ENCODE peak calls at places on chromosomes 7 and 10, in ten cellular contexts. P, A, E, O, H, F, S, U, Q and T are unnamed samples.

GRCh38 chr7:117582219-117582704 is 102.4 kb downstream of the CFTR start:
- DNase-seq in P (no peak), A (no peak), E (peak), O (no peak), H (no peak), F (no peak), S (no peak), U (peak), Q (no peak), T (no peak)

GRCh38 chr10:110317866-110318850 is 13.4 kb upstream of the SMNDC1 start:
- DNase-seq in P (no peak), A (no peak), E (no peak), O (no peak), H (no peak), F (no peak), S (no peak), U (no peak), Q (no peak), T (no peak)

GRCh38 chr10:113709221-113709838 is 29.6 kb downstream of the CASP7 start:
- DNase-seq in P (no peak), A (peak), E (peak), O (no peak), H (no peak), F (no peak), S (no peak), U (no peak), Q (no peak), T (no peak)

GRCh38 chr10:130169136-130169888 is 33.1 kb downstream of the GLRX3 start:
- DNase-seq in P (no peak), A (no peak), E (no peak), O (no peak), H (no peak), F (no peak), S (no peak), U (no peak), Q (no peak), T (no peak)

GRCh38 chr7:95691464-95691863 is 80.9 kb upstream of the DYNC1I1 start:
- DNase-seq in P (no peak), A (no peak), E (no peak), O (no peak), H (no peak), F (no peak), S (no peak), U (no peak), Q (no peak), T (no peak)

GRCh38 chr10:92757720-92758119 is 68.0 kb downstream of the HHEX start:
- DNase-seq in P (no peak), A (no peak), E (no peak), O (no peak), H (no peak), F (no peak), S (no peak), U (no peak), Q (no peak), T (peak)

GRCh38 chr10:81179805-81180452 is 642.2 kb downstream of the SH2D4B start:
- DNase-seq in P (peak), A (no peak), E (no peak), O (no peak), H (no peak), F (no peak), S (no peak), U (no peak), Q (no peak), T (no peak)

GRCh38 chr7:44401692-44402091 is 76.3 kb upstream of the CAMK2B start:
- DNase-seq in P (no peak), A (no peak), E (no peak), O (no peak), H (no peak), F (no peak), S (no peak), U (no peak), Q (no peak), T (no peak)

GRCh38 chr7:40885503-40885902 is 750.7 kb downstream of the SUGCT start:
- DNase-seq in P (no peak), A (no peak), E (no peak), O (no peak), H (no peak), F (no peak), S (no peak), U (no peak), Q (no peak), T (no peak)

GRCh38 chr10:30694492-30695228 is 65.1 kb upstream of the LYZL2 start:
- DNase-seq in P (no peak), A (no peak), E (no peak), O (no peak), H (no peak), F (no peak), S (no peak), U (no peak), Q (no peak), T (no peak)

GRCh38 chr7:139582130-139582650 is 58.7 kb downstream of the CLEC2L start:
- DNase-seq in P (no peak), A (no peak), E (no peak), O (no peak), H (peak), F (no peak), S (no peak), U (no peak), Q (peak), T (no peak)

GRCh38 chr10:17235136-17235535 is 7.1 kb downstream of the VIM start:
- DNase-seq in P (no peak), A (no peak), E (no peak), O (no peak), H (no peak), F (no peak), S (no peak), U (no peak), Q (no peak), T (no peak)

GRCh38 chr7:81627565-81628287 is 142.1 kb downstream of the HGF start:
- DNase-seq in P (no peak), A (no peak), E (peak), O (no peak), H (no peak), F (no peak), S (no peak), U (no peak), Q (no peak), T (no peak)

GRCh38 chr10:90621577-90621976 is 236.3 kb downstream of the HTR7 start:
- DNase-seq in P (no peak), A (no peak), E (no peak), O (no peak), H (no peak), F (no peak), S (no peak), U (no peak), Q (no peak), T (no peak)

GRCh38 chr7:69620063-69620462 is 21.8 kb downstream of the AUTS2 start:
- DNase-seq in P (no peak), A (no peak), E (no peak), O (no peak), H (no peak), F (no peak), S (no peak), U (no peak), Q (no peak), T (no peak)

GRCh38 chr7:26265499-26266075 is 26.1 kb upstream of the SNX10 start:
- DNase-seq in P (no peak), A (no peak), E (no peak), O (no peak), H (no peak), F (no peak), S (no peak), U (no peak), Q (no peak), T (no peak)

GRCh38 chr10:12606461-12606860 is 257.1 kb downstream of the CAMK1D start:
- DNase-seq in P (no peak), A (no peak), E (peak), O (no peak), H (no peak), F (no peak), S (no peak), U (no peak), Q (no peak), T (peak)

GRCh38 chr10:63738410-63738809 is 217.2 kb downstream of the REEP3 start:
- DNase-seq in P (no peak), A (no peak), E (peak), O (no peak), H (no peak), F (no peak), S (no peak), U (no peak), Q (no peak), T (no peak)

GRCh38 chr10:14782691-14783363 is 8.1 kb upstream of the FAM107B start:
- DNase-seq in P (no peak), A (no peak), E (no peak), O (no peak), H (peak), F (no peak), S (no peak), U (no peak), Q (no peak), T (no peak)

GRCh38 chr7:18515067-18515466 is 19.5 kb downstream of the HDAC9 start:
- DNase-seq in P (no peak), A (no peak), E (no peak), O (no peak), H (no peak), F (no peak), S (no peak), U (no peak), Q (no peak), T (no peak)

GRCh38 chr7:40531946-40532345 is 397.1 kb downstream of the SUGCT start:
- DNase-seq in P (no peak), A (no peak), E (no peak), O (no peak), H (no peak), F (no peak), S (no peak), U (no peak), Q (no peak), T (no peak)

GRCh38 chr10:47277352-47278151 is 22.4 kb upstream of the GDF10 start:
- DNase-seq in P (no peak), A (no peak), E (no peak), O (no peak), H (no peak), F (no peak), S (peak), U (no peak), Q (no peak), T (no peak)

GRCh38 chr7:40268836-40269235 is 134.0 kb downstream of the SUGCT start:
- DNase-seq in P (peak), A (no peak), E (no peak), O (no peak), H (no peak), F (no peak), S (no peak), U (no peak), Q (no peak), T (no peak)

GRCh38 chr10:4980793-4981192 is 17.6 kb downstream of the AKR1C1 start:
- DNase-seq in P (no peak), A (no peak), E (no peak), O (no peak), H (no peak), F (no peak), S (no peak), U (no peak), Q (no peak), T (no peak)

GRCh38 chr10:241451-241850 is 106.2 kb downstream of the ZMYND11 start:
- DNase-seq in P (no peak), A (no peak), E (peak), O (no peak), H (no peak), F (no peak), S (no peak), U (no peak), Q (no peak), T (no peak)

GRCh38 chr7:151348970-151349369 is 7.4 kb downstream of the NUB1 start:
- DNase-seq in P (no peak), A (no peak), E (no peak), O (no peak), H (no peak), F (no peak), S (no peak), U (no peak), Q (no peak), T (no peak)

GRCh38 chr10:86632009-86632800 is 22.1 kb upstream of the OPN4 start:
- DNase-seq in P (no peak), A (no peak), E (peak), O (no peak), H (no peak), F (no peak), S (no peak), U (peak), Q (no peak), T (peak)

GRCh38 chr10:13774303-13774893 is 187.6 kb downstream of the PRPF18 start:
- DNase-seq in P (no peak), A (no peak), E (no peak), O (no peak), H (no peak), F (no peak), S (no peak), U (no peak), Q (no peak), T (no peak)

GRCh38 chr7:55245271-55245723 is 119.8 kb upstream of the LANCL2 start:
- DNase-seq in P (no peak), A (no peak), E (peak), O (no peak), H (no peak), F (no peak), S (no peak), U (no peak), Q (no peak), T (no peak)

GRCh38 chr7:141013345-141013715 is 1.4 kb downstream of the MRPS33 start:
- DNase-seq in P (peak), A (no peak), E (no peak), O (no peak), H (no peak), F (no peak), S (no peak), U (no peak), Q (no peak), T (no peak)

GRCh38 chr7:152871005-152871677 is 111.6 kb downstream of the ACTR3B start:
- DNase-seq in P (no peak), A (no peak), E (no peak), O (no peak), H (peak), F (no peak), S (no peak), U (no peak), Q (no peak), T (no peak)

GRCh38 chr7:108407674-108408073 is 48.6 kb downstream of the NRCAM start:
- DNase-seq in P (no peak), A (no peak), E (no peak), O (no peak), H (no peak), F (no peak), S (no peak), U (no peak), Q (no peak), T (no peak)

GRCh38 chr7:70480913-70481579 is 650.9 kb upstream of the GALNT17 start:
- DNase-seq in P (no peak), A (no peak), E (no peak), O (no peak), H (no peak), F (no peak), S (no peak), U (no peak), Q (no peak), T (no peak)